ENCODE peak calls at places on chromosomes 2 and 18, in four cellular contexts. One of them, this sample, is unnamed.
A peak's percentile ranks its signal among the peaks of the same experiment; 100 is the strongest.

GRCh38 chr18:68152770-68153169 is 562.1 kb downstream of the TMX3 start:
- DNase-seq in HepG2: peak; percentile 1
- DNase-seq in GM12878: no peak
- DNase-seq in K562: no peak
- DNase-seq in this sample: no peak

GRCh38 chr2:82256983-82257382 is 1952.4 kb upstream of the LRRTM1 start:
- DNase-seq in HepG2: no peak
- DNase-seq in GM12878: no peak
- DNase-seq in K562: no peak
- DNase-seq in this sample: no peak

GRCh38 chr2:219125225-219125885 is 35.3 kb downstream of the NHEJ1 start:
- DNase-seq in HepG2: peak; percentile 77
- DNase-seq in GM12878: no peak
- DNase-seq in K562: peak; percentile 73
- DNase-seq in this sample: no peak

GRCh38 chr2:28345619-28346018 is 47.0 kb upstream of the FOSL2 start:
- DNase-seq in HepG2: no peak
- DNase-seq in GM12878: no peak
- DNase-seq in K562: no peak
- DNase-seq in this sample: no peak

GRCh38 chr18:56315363-56315762 is 323.0 kb downstream of the TXNL1 start:
- DNase-seq in HepG2: no peak
- DNase-seq in GM12878: no peak
- DNase-seq in K562: no peak
- DNase-seq in this sample: no peak

GRCh38 chr2:240839152-240840143 is 19.4 kb upstream of the KIF1A start:
- DNase-seq in HepG2: no peak
- DNase-seq in GM12878: no peak
- DNase-seq in K562: no peak
- DNase-seq in this sample: no peak

GRCh38 chr2:130328710-130329109 is 14.0 kb upstream of the IMP4 start:
- DNase-seq in HepG2: no peak
- DNase-seq in GM12878: no peak
- DNase-seq in K562: no peak
- DNase-seq in this sample: no peak

GRCh38 chr2:28681216-28681981 is 70.2 kb upstream of the PPP1CB start:
- DNase-seq in HepG2: no peak
- DNase-seq in GM12878: peak; percentile 62
- DNase-seq in K562: no peak
- DNase-seq in this sample: no peak

GRCh38 chr2:9937258-9937657 is 14.2 kb upstream of the GRHL1 start:
- DNase-seq in HepG2: no peak
- DNase-seq in GM12878: no peak
- DNase-seq in K562: no peak
- DNase-seq in this sample: no peak

GRCh38 chr2:190879474-190880373 is 897 bp upstream of the GLS start:
- DNase-seq in HepG2: no peak
- DNase-seq in GM12878: no peak
- DNase-seq in K562: no peak
- DNase-seq in this sample: no peak

GRCh38 chr2:172434821-172435607 is 7.6 kb downstream of the ITGA6 start:
- DNase-seq in HepG2: no peak
- DNase-seq in GM12878: no peak
- DNase-seq in K562: no peak
- DNase-seq in this sample: no peak

GRCh38 chr18:10726198-10727068 is 200.6 kb downstream of the NAPG start:
- DNase-seq in HepG2: no peak
- DNase-seq in GM12878: no peak
- DNase-seq in K562: no peak
- DNase-seq in this sample: no peak
- TF ChIP-seq MXI1 in HepG2: no peak
- TF ChIP-seq MXI1 in GM12878: no peak
- TF ChIP-seq MXI1 in K562: no peak
- TF ChIP-seq MXI1 in this sample: no peak

GRCh38 chr18:70998490-70998889 is 709.6 kb downstream of the SOCS6 start:
- DNase-seq in HepG2: no peak
- DNase-seq in GM12878: no peak
- DNase-seq in K562: no peak
- DNase-seq in this sample: no peak
- TF ChIP-seq REST in HepG2: no peak
- TF ChIP-seq REST in GM12878: no peak
- TF ChIP-seq REST in K562: no peak
- TF ChIP-seq REST in this sample: no peak

GRCh38 chr2:112483047-112483473 is 1.1 kb downstream of the TTL start:
- DNase-seq in HepG2: peak; percentile 76
- DNase-seq in GM12878: no peak
- DNase-seq in K562: peak; percentile 52
- DNase-seq in this sample: peak; percentile 80
- TF ChIP-seq MXI1 in HepG2: peak; percentile 70
- TF ChIP-seq MXI1 in GM12878: no peak
- TF ChIP-seq MXI1 in K562: no peak
- TF ChIP-seq MXI1 in this sample: peak; percentile 99

GRCh38 chr2:11616097-11616687 is 53.8 kb downstream of the NTSR2 start:
- DNase-seq in HepG2: no peak
- DNase-seq in GM12878: no peak
- DNase-seq in K562: no peak
- DNase-seq in this sample: no peak
- TF ChIP-seq REST in HepG2: peak; percentile 8
- TF ChIP-seq REST in GM12878: no peak
- TF ChIP-seq REST in K562: no peak
- TF ChIP-seq REST in this sample: peak; percentile 83

DNA sequence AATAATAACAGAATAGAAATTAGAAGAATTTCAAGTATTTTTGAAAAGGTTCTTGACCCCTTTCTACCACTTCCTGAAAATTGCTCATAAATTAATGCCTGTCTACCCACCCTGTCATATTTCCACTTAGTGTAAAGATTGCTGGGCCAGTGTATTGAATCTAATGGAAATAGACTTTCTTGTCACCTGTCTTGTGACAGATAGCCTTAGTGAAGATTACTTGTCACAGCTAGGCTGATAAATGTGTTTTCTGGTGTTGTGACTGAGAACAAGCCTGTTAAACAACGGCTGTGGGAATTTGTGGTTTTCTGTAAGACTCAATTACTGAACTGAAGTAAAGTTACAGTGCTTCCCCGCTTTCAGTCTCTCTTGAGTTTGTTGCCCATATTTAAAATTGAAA is 37.0 kb downstream of the PIK3C3 start:
- DNase-seq in HepG2: no peak
- DNase-seq in GM12878: peak; percentile 76
- DNase-seq in K562: no peak
- DNase-seq in this sample: no peak
- TF ChIP-seq MXI1 in HepG2: no peak
- TF ChIP-seq MXI1 in GM12878: peak; percentile 62
- TF ChIP-seq MXI1 in K562: no peak
- TF ChIP-seq MXI1 in this sample: no peak

GRCh38 chr2:202909394-202910192 is 1.9 kb downstream of the WDR12 start:
- DNase-seq in HepG2: no peak
- DNase-seq in GM12878: no peak
- DNase-seq in K562: no peak
- DNase-seq in this sample: no peak

GRCh38 chr2:202908186-202908585 is 3.3 kb downstream of the WDR12 start:
- DNase-seq in HepG2: no peak
- DNase-seq in GM12878: no peak
- DNase-seq in K562: no peak
- DNase-seq in this sample: no peak

GRCh38 chr2:202910687-202911086 is 786 bp downstream of the WDR12 start:
- DNase-seq in HepG2: no peak
- DNase-seq in GM12878: no peak
- DNase-seq in K562: no peak
- DNase-seq in this sample: no peak

GRCh38 chr2:202911203-202911512 is 315 bp downstream of the WDR12 start:
- DNase-seq in HepG2: no peak
- DNase-seq in GM12878: no peak
- DNase-seq in K562: no peak
- DNase-seq in this sample: no peak

GRCh38 chr2:202911513-202912341 is at the start of the genes CARF and WDR12:
- DNase-seq in HepG2: peak; percentile 94
- DNase-seq in GM12878: peak; percentile 82
- DNase-seq in K562: peak; percentile 86
- DNase-seq in this sample: peak; percentile 92
- TF ChIP-seq REST in HepG2: no peak
- TF ChIP-seq REST in GM12878: no peak
- TF ChIP-seq REST in K562: no peak
- TF ChIP-seq REST in this sample: peak; percentile 15

GRCh38 chr2:26469955-26470354 is 8.0 kb downstream of the OTOF start:
- DNase-seq in HepG2: no peak
- DNase-seq in GM12878: no peak
- DNase-seq in K562: no peak
- DNase-seq in this sample: no peak

GRCh38 chr2:26466662-26467310 is 11.1 kb downstream of the OTOF start:
- DNase-seq in HepG2: no peak
- DNase-seq in GM12878: no peak
- DNase-seq in K562: peak; percentile 32
- DNase-seq in this sample: no peak

GRCh38 chr2:26471278-26471677 is 6.6 kb downstream of the OTOF start:
- DNase-seq in HepG2: no peak
- DNase-seq in GM12878: no peak
- DNase-seq in K562: no peak
- DNase-seq in this sample: no peak

GRCh38 chr2:26470601-26471260 is 7.2 kb downstream of the OTOF start:
- DNase-seq in HepG2: no peak
- DNase-seq in GM12878: no peak
- DNase-seq in K562: no peak
- DNase-seq in this sample: no peak

GRCh38 chr2:26469092-26469710 is 8.7 kb downstream of the OTOF start:
- DNase-seq in HepG2: peak; percentile 73
- DNase-seq in GM12878: peak; percentile 25
- DNase-seq in K562: peak; percentile 78
- DNase-seq in this sample: peak; percentile 83
- TF ChIP-seq MXI1 in HepG2: no peak
- TF ChIP-seq MXI1 in GM12878: no peak
- TF ChIP-seq MXI1 in K562: no peak
- TF ChIP-seq MXI1 in this sample: no peak

GRCh38 chr2:95283562-95283961 is 9.3 kb downstream of the PROM2 start:
- DNase-seq in HepG2: no peak
- DNase-seq in GM12878: no peak
- DNase-seq in K562: no peak
- DNase-seq in this sample: no peak

GRCh38 chr2:95287336-95287735 is 9.8 kb upstream of the KCNIP3 start:
- DNase-seq in HepG2: no peak
- DNase-seq in GM12878: no peak
- DNase-seq in K562: no peak
- DNase-seq in this sample: no peak

GRCh38 chr2:95282458-95282857 is 8.2 kb downstream of the PROM2 start:
- DNase-seq in HepG2: no peak
- DNase-seq in GM12878: no peak
- DNase-seq in K562: no peak
- DNase-seq in this sample: no peak

GRCh38 chr2:95285542-95285932 is 11.3 kb downstream of the PROM2 start:
- DNase-seq in HepG2: no peak
- DNase-seq in GM12878: no peak
- DNase-seq in K562: no peak
- DNase-seq in this sample: no peak

DNA sequence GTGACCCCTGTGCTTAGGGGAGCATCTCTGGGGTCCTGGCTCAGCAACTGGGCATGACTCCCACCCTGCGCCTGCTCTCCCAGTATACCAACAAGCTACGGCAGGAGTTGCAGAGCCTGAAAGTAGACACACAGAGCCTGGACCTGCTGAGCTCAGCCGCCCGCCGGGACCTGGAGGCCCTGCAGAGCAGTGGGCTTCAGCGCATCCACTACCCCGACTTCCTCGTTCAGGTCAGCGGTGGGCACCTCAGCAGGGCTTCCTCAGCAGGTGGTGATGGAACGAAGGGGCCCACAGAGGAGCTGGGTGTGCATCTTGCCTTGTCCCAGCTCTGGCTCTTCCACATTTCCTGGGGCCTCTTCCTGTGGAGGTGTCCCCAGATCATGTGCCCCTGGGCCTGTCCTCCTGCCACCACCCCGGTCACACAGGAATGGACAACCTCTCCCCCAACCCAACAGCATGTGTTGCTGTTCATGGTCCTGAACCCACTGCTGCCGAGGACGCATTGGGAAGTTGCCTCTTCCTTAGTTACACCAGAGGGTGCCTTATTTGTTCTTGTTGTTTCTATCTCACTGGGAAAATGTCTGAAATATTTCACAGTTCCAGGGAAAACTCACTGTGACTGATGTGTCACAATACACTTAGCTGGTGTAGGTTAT is 10.8 kb downstream of the PROM2 start:
- DNase-seq in HepG2: no peak
- DNase-seq in GM12878: no peak
- DNase-seq in K562: no peak
- DNase-seq in this sample: no peak
- TF ChIP-seq REST in HepG2: peak; percentile 61
- TF ChIP-seq REST in GM12878: peak; percentile 60
- TF ChIP-seq REST in K562: no peak
- TF ChIP-seq REST in this sample: peak; percentile 84